ENCODE peak calls at places on chromosomes 11 and 22, in four cellular contexts. P, C, A and G are unnamed samples. For H3K4me1 and H3K9me3, the result is how much of the 10 kb centered on the place peaks cover.

GRCh38 chr11:33172996-33173395 is 11.7 kb upstream of the CSTF3 start:
- DNase-seq in P (peak), C (no peak), A (no peak), G (no peak)

GRCh38 chr11:70420008-70420464 is 21.7 kb downstream of the CTTN start:
- DNase-seq in P (peak), C (no peak), A (no peak), G (no peak)

GRCh38 chr22:42670921-42671709 is 21.9 kb upstream of the CYB5R3 start:
- DNase-seq in P (no peak), C (no peak), A (no peak), G (peak)

GRCh38 chr11:86136542-86136941 is 67.7 kb upstream of the PICALM start:
- DNase-seq in P (no peak), C (no peak), A (no peak), G (no peak)

GRCh38 chr11:131744847-131745246 is 374.4 kb downstream of the NTM start:
- DNase-seq in P (peak), C (no peak), A (no peak), G (no peak)

GRCh38 chr11:1701041-1701807 is 4.2 kb downstream of the KRTAP5-6 start:
- DNase-seq in P (no peak), C (peak), A (no peak), G (no peak)

GRCh38 chr11:67387074-67387473 is 4.7 kb upstream of the RAD9A start:
- DNase-seq in P (no peak), C (no peak), A (no peak), G (no peak)

GRCh38 chr11:109196016-109196415 is 226.0 kb upstream of the C11orf87 start:
- DNase-seq in P (no peak), C (no peak), A (no peak), G (no peak)

GRCh38 chr22:50022171-50022819 is 9.7 kb upstream of the IL17REL start:
- DNase-seq in P (no peak), C (no peak), A (no peak), G (no peak)

GRCh38 chr11:102626686-102627085 is 1.6 kb upstream of the MMP20 start:
- DNase-seq in P (no peak), C (no peak), A (no peak), G (no peak)

GRCh38 chr22:24843048-24843447 is 37.0 kb downstream of the SGSM1 start:
- DNase-seq in P (no peak), C (no peak), A (no peak), G (no peak)

GRCh38 chr11:35658028-35658948 is 4.3 kb upstream of the TRIM44 start:
- DNase-seq in P (no peak), C (no peak), A (no peak), G (no peak)

GRCh38 chr11:125264091-125265022 is 99.8 kb downstream of the PKNOX2 start:
- DNase-seq in P (no peak), C (no peak), A (no peak), G (no peak)

GRCh38 chr11:102267602-102268001 is 49.7 kb upstream of the BIRC3 start:
- DNase-seq in P (peak), C (no peak), A (no peak), G (no peak)

GRCh38 chr11:132033051-132033450 is 662.6 kb downstream of the NTM start:
- DNase-seq in P (no peak), C (no peak), A (no peak), G (no peak)

GRCh38 chr11:102620858-102621561 is 4.1 kb downstream of the MMP20 start:
- DNase-seq in P (peak), C (no peak), A (no peak), G (no peak)

GRCh38 chr11:47992959-47993820 is 12.8 kb downstream of the PTPRJ start:
- DNase-seq in P (peak), C (no peak), A (no peak), G (peak)

GRCh38 chr11:129275825-129276224 is 83.7 kb upstream of the ARHGAP32 start:
- DNase-seq in P (no peak), C (no peak), A (no peak), G (no peak)

GRCh38 chr11:103609117-103610066 is 427.0 kb upstream of the DDI1 start:
- DNase-seq in P (peak), C (no peak), A (no peak), G (peak)

GRCh38 chr22:19731361-19731725 is 8.0 kb downstream of the GP1BB start:
- DNase-seq in P (no peak), C (no peak), A (no peak), G (no peak)

GRCh38 chr22:17823964-17824363 is 49.7 kb upstream of the BID start:
- DNase-seq in P (no peak), C (no peak), A (no peak), G (no peak)
- H3K27ac ChIP-seq in P (no peak), C (no peak), A (no peak), G (no peak)

GRCh38 chr11:58769308-58769707 is 37.6 kb upstream of the GLYAT start:
- DNase-seq in P (no peak), C (no peak), A (no peak), G (no peak)

GRCh38 chr11:58771458-58771855 is 39.7 kb upstream of the GLYAT start:
- DNase-seq in P (no peak), C (no peak), A (no peak), G (no peak)

GRCh38 chr11:58772719-58773285 is 41.1 kb upstream of the GLYAT start:
- DNase-seq in P (no peak), C (no peak), A (no peak), G (no peak)

GRCh38 chr11:58770166-58770565 is 38.4 kb upstream of the GLYAT start:
- DNase-seq in P (no peak), C (no peak), A (no peak), G (no peak)

GRCh38 chr11:58770627-58771457 is 39.1 kb upstream of the GLYAT start:
- DNase-seq in P (no peak), C (no peak), A (no peak), G (peak)
- H3K4me1 ChIP-seq in P (under half), C (under half), A (under half), G (under half)

DNA sequence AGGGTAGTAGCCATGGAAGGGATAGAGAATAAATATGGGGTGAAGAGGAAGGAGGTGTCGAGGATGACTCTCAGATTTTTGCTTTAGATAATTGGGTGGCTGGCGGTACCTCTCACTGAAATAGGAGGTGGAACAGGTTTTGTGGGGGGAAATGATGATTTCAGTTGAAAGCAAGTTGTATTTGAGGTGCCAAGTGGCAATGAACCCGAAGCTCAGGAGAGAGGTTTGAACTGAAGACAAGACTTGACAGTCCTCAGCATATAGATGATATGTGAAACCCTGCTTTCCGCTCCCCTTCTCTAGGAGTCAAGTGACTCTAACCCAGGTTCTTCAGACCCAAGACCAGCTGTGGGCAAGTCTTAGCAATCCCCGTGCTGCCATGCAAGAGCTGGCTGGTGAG is 33.7 kb downstream of the RRP8 start:
- DNase-seq in P (no peak), C (no peak), A (no peak), G (no peak)
- H3K9me3 ChIP-seq in P (under half), C (under half), A (under half), G (under half)

DNA sequence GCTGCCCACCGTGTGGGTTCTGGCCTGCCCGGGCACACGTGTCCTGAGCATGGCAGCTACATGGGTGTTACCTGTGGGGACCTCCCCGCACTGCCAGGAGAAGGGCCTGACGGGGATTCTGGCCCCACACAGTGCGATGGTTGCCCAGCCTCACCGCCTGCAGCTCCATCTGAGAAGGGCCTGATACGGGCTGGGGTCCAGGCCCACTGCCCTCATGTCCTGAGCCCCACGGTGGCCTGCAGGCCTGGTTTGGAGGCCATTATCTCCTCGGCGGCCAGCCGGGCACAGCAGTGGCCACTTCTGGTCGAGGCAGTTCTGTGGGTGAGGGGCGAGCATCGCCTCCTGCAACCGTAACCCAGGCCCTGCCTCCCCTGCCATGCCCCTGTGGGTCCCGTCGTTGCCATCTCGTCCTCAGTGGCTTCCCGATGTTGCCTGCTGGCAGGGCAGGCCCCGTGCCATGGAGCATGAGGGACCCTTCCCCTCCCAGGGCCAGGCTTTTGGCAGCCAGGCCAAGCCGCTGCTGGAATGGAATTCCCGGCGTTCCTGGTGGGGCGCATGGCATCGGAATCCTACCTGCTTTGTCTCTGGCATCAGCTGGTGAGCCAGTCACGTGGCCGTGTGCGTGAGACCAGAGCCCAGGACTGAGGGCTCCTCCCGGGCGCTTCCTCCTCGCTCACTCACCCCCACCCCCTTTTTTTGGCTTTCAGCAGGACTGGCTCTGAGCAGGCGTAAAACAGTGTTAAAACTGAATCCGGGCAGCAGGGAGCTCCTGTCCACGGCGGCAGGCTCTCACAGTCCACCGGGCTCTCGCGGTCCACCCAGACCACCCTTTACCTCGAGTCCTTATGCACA is 71.9 kb upstream of the PPARA start:
- DNase-seq in P (peak), C (no peak), A (peak), G (peak)
- H3K27ac ChIP-seq in P (peak), C (no peak), A (peak), G (peak)

GRCh38 chr11:115220881-115221280 is 283.3 kb downstream of the CADM1 start:
- DNase-seq in P (no peak), C (no peak), A (no peak), G (no peak)
- H3K4me1 ChIP-seq in P (under half), C (under half), A (under half), G (under half)